ENCODE peak calls at places on chromosomes 12 and 14, in five cellular contexts. I is GM12878, N is HCT116, H is NT2/D1, O is H1. U is an unnamed sample.

GRCh38 chr14:81221579-81222102 is 882 bp upstream of the GTF2A1 start:
- DNase-seq in I (no peak), N (no peak), H (no peak), O (no peak), U (no peak)

GRCh38 chr14:31770271-31770670 is 209.1 kb downstream of the NUBPL start:
- DNase-seq in I (no peak), N (no peak), H (no peak), O (no peak), U (no peak)

GRCh38 chr12:92971869-92972524 is 42.9 kb upstream of the EEA1 start:
- DNase-seq in I (no peak), N (no peak), H (no peak), O (no peak), U (no peak)

GRCh38 chr14:64942531-64943111 is at the start of gene GPX2:
- DNase-seq in I (no peak), N (no peak), H (no peak), O (no peak), U (peak)

GRCh38 chr12:132222096-132222807 is 78.0 kb downstream of the NOC4L start:
- DNase-seq in I (peak), N (peak), H (no peak), O (no peak), U (peak)

GRCh38 chr12:83575326-83575725 is 888.6 kb downstream of the TMTC2 start:
- DNase-seq in I (no peak), N (no peak), H (no peak), O (no peak), U (no peak)

GRCh38 chr14:55964081-55964480 is 154.1 kb upstream of the PELI2 start:
- DNase-seq in I (no peak), N (no peak), H (no peak), O (no peak), U (no peak)

GRCh38 chr14:99527427-99528076 is 46.3 kb downstream of the CCNK start:
- DNase-seq in I (no peak), N (no peak), H (no peak), O (no peak), U (no peak)

GRCh38 chr12:55729592-55730446 is 1.0 kb upstream of the CD63 start:
- DNase-seq in I (no peak), N (peak), H (peak), O (no peak), U (peak)

GRCh38 chr12:123491481-123491880 is 33.5 kb downstream of the SNRNP35 start:
- DNase-seq in I (no peak), N (no peak), H (no peak), O (no peak), U (no peak)

GRCh38 chr12:123490089-123490488 is 32.1 kb downstream of the SNRNP35 start:
- DNase-seq in I (no peak), N (no peak), H (no peak), O (no peak), U (no peak)

GRCh38 chr12:123491056-123491455 is 33.1 kb downstream of the SNRNP35 start:
- DNase-seq in I (no peak), N (no peak), H (no peak), O (no peak), U (no peak)

GRCh38 chr12:123488539-123489230 is 30.7 kb downstream of the SNRNP35 start:
- DNase-seq in I (no peak), N (no peak), H (no peak), O (no peak), U (no peak)

GRCh38 chr12:123489580-123489979 is 31.6 kb downstream of the SNRNP35 start:
- DNase-seq in I (no peak), N (no peak), H (no peak), O (no peak), U (no peak)
- TF ChIP-seq ZNF274 in I (no peak), N (no peak), H (no peak), O (no peak), U (no peak)

GRCh38 chr14:95659986-95660385 is 26.2 kb upstream of the TCL1B start:
- DNase-seq in I (no peak), N (no peak), H (no peak), O (no peak), U (no peak)

GRCh38 chr14:95663226-95663797 is 22.9 kb upstream of the TCL1B start:
- DNase-seq in I (peak), N (no peak), H (no peak), O (no peak), U (no peak)

GRCh38 chr14:95664046-95664445 is 22.2 kb upstream of the TCL1B start:
- DNase-seq in I (no peak), N (no peak), H (no peak), O (no peak), U (no peak)

GRCh38 chr14:95662376-95663186 is 23.6 kb upstream of the TCL1B start:
- DNase-seq in I (peak), N (no peak), H (no peak), O (no peak), U (no peak)

GRCh38 chr14:95660550-95661515 is 25.4 kb upstream of the TCL1B start:
- DNase-seq in I (no peak), N (no peak), H (no peak), O (no peak), U (no peak)
- H3K4me3 ChIP-seq in I (no peak), N (no peak), H (no peak), O (no peak), U (no peak)

GRCh38 chr12:7075518-7075917 is 15.0 kb downstream of the C1S start:
- DNase-seq in I (no peak), N (no peak), H (no peak), O (no peak), U (no peak)
- TF ChIP-seq ZNF274 in I (no peak), N (no peak), H (no peak), O (no peak), U (no peak)

DNA sequence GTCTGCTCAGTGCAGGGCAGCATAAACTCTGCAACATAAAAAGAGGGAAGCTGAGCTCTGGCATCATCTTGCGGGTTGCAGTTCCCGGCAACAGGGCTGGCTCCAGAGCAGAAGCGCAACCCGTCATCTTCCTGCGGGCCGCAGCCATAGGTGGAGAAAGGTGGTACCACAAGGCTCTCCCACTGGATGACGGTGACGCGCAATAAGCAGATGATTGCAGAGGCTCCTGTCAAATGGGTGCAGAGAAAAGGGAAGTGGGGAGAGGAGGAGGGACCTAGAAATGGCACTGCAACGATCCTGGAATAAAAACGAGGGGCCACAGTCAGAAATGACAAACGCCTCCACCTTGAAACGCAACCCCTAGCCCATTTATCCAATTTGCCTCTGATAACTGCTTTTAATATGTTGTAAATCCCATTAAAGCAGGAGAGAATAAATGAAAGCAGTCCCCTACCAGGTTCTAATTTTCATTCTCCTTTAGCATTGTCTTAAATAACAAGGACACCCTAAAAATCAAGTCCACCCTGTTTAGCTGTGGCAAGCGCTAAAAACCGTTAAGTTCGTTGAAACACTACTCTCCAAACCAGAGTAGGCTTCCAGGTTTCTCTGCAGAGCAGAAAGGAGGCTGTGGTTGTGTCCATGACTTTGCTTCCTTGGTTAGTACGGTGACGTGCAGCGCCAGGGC is 30.9 kb upstream of the TUBA1C start:
- DNase-seq in I (peak), N (no peak), H (no peak), O (no peak), U (no peak)
- H3K4me3 ChIP-seq in I (peak), N (peak), H (peak), O (no peak), U (peak)